ENCODE peak calls at places on chromosomes 1 and 21, in eight cellular contexts. One of them, this sample, is unnamed. For H3K4me1, the result is how much of the 10 kb centered on the place peaks cover.

GRCh38 chr1:115275216-115275615 is 62.8 kb downstream of the NGF start:
- DNase-seq in A549: peak
- DNase-seq in HepG2: no peak
- DNase-seq in transverse colon: no peak
- DNase-seq in esophagus muscularis mucosa: no peak
- DNase-seq in suprapubic skin: no peak
- DNase-seq in ovary: no peak
- DNase-seq in H1: no peak
- DNase-seq in this sample: no peak

GRCh38 chr21:44377922-44378645 is 24.7 kb downstream of the TRPM2 start:
- DNase-seq in A549: no peak
- DNase-seq in HepG2: no peak
- DNase-seq in transverse colon: no peak
- DNase-seq in esophagus muscularis mucosa: no peak
- DNase-seq in suprapubic skin: no peak
- DNase-seq in ovary: no peak
- DNase-seq in H1: no peak
- DNase-seq in this sample: no peak

GRCh38 chr1:6239950-6240768 is 3.8 kb upstream of the HES3 start:
- DNase-seq in A549: no peak
- DNase-seq in HepG2: peak
- DNase-seq in transverse colon: no peak
- DNase-seq in esophagus muscularis mucosa: no peak
- DNase-seq in suprapubic skin: no peak
- DNase-seq in ovary: no peak
- DNase-seq in H1: no peak
- DNase-seq in this sample: no peak

GRCh38 chr1:167121375-167122120 is 27.7 kb downstream of the STYXL2 start:
- DNase-seq in A549: peak
- DNase-seq in HepG2: no peak
- DNase-seq in transverse colon: peak
- DNase-seq in esophagus muscularis mucosa: peak
- DNase-seq in suprapubic skin: no peak
- DNase-seq in ovary: peak
- DNase-seq in H1: no peak
- DNase-seq in this sample: peak

GRCh38 chr1:168320805-168321577 is 40.3 kb downstream of the TBX19 start:
- DNase-seq in A549: peak
- DNase-seq in HepG2: peak
- DNase-seq in transverse colon: no peak
- DNase-seq in esophagus muscularis mucosa: no peak
- DNase-seq in suprapubic skin: no peak
- DNase-seq in ovary: peak
- DNase-seq in H1: no peak
- DNase-seq in this sample: no peak

GRCh38 chr1:169487153-169487552 is 1.4 kb upstream of the SLC19A2 start:
- DNase-seq in A549: no peak
- DNase-seq in HepG2: no peak
- DNase-seq in transverse colon: no peak
- DNase-seq in esophagus muscularis mucosa: no peak
- DNase-seq in suprapubic skin: no peak
- DNase-seq in ovary: no peak
- DNase-seq in H1: no peak
- DNase-seq in this sample: no peak

GRCh38 chr21:42988234-42988965 is 14.0 kb downstream of the PKNOX1 start:
- DNase-seq in A549: no peak
- DNase-seq in HepG2: no peak
- DNase-seq in transverse colon: no peak
- DNase-seq in esophagus muscularis mucosa: no peak
- DNase-seq in suprapubic skin: no peak
- DNase-seq in ovary: no peak
- DNase-seq in H1: no peak
- DNase-seq in this sample: no peak

GRCh38 chr21:41878831-41879189 is 334 bp downstream of the PRDM15 start:
- DNase-seq in A549: peak
- DNase-seq in HepG2: peak
- DNase-seq in transverse colon: peak
- DNase-seq in esophagus muscularis mucosa: no peak
- DNase-seq in suprapubic skin: no peak
- DNase-seq in ovary: peak
- DNase-seq in H1: no peak
- DNase-seq in this sample: peak

GRCh38 chr1:8873001-8873400 is 5.5 kb downstream of the ENO1 start:
- DNase-seq in A549: no peak
- DNase-seq in HepG2: no peak
- DNase-seq in transverse colon: no peak
- DNase-seq in esophagus muscularis mucosa: no peak
- DNase-seq in suprapubic skin: no peak
- DNase-seq in ovary: no peak
- DNase-seq in H1: no peak
- DNase-seq in this sample: no peak

GRCh38 chr1:3061981-3062615 is 6.9 kb upstream of the PRDM16 start:
- DNase-seq in A549: no peak
- DNase-seq in HepG2: no peak
- DNase-seq in transverse colon: no peak
- DNase-seq in esophagus muscularis mucosa: no peak
- DNase-seq in suprapubic skin: peak
- DNase-seq in ovary: no peak
- DNase-seq in H1: no peak
- DNase-seq in this sample: peak

GRCh38 chr1:236677641-236678235 is 8.6 kb upstream of the ACTN2 start:
- DNase-seq in A549: no peak
- DNase-seq in HepG2: no peak
- DNase-seq in transverse colon: no peak
- DNase-seq in esophagus muscularis mucosa: peak
- DNase-seq in suprapubic skin: no peak
- DNase-seq in ovary: no peak
- DNase-seq in H1: no peak
- DNase-seq in this sample: no peak

GRCh38 chr1:244062136-244062535 is 11.1 kb downstream of the ZBTB18 start:
- DNase-seq in A549: no peak
- DNase-seq in HepG2: no peak
- DNase-seq in transverse colon: no peak
- DNase-seq in esophagus muscularis mucosa: no peak
- DNase-seq in suprapubic skin: no peak
- DNase-seq in ovary: no peak
- DNase-seq in H1: no peak
- DNase-seq in this sample: no peak

GRCh38 chr1:200732438-200732837 is 6.3 kb upstream of the CAMSAP2 start:
- DNase-seq in A549: no peak
- DNase-seq in HepG2: no peak
- DNase-seq in transverse colon: no peak
- DNase-seq in esophagus muscularis mucosa: no peak
- DNase-seq in suprapubic skin: no peak
- DNase-seq in ovary: no peak
- DNase-seq in H1: no peak
- DNase-seq in this sample: no peak

GRCh38 chr1:180581635-180582039 is 22.9 kb downstream of the OVAAL start:
- DNase-seq in A549: no peak
- DNase-seq in HepG2: no peak
- DNase-seq in transverse colon: no peak
- DNase-seq in esophagus muscularis mucosa: no peak
- DNase-seq in suprapubic skin: no peak
- DNase-seq in ovary: no peak
- DNase-seq in H1: no peak
- DNase-seq in this sample: no peak

GRCh38 chr1:39671433-39671792 is 494 bp downstream of the NT5C1A start:
- DNase-seq in A549: no peak
- DNase-seq in HepG2: no peak
- DNase-seq in transverse colon: no peak
- DNase-seq in esophagus muscularis mucosa: no peak
- DNase-seq in suprapubic skin: no peak
- DNase-seq in ovary: peak
- DNase-seq in H1: no peak
- DNase-seq in this sample: no peak

GRCh38 chr1:89271616-89272015 is 1.0 kb downstream of the GBP5 start:
- DNase-seq in A549: no peak
- DNase-seq in HepG2: no peak
- DNase-seq in transverse colon: no peak
- DNase-seq in esophagus muscularis mucosa: no peak
- DNase-seq in suprapubic skin: no peak
- DNase-seq in ovary: no peak
- DNase-seq in H1: no peak
- DNase-seq in this sample: no peak

GRCh38 chr1:89277725-89278124 is 5.1 kb upstream of the GBP5 start:
- DNase-seq in A549: no peak
- DNase-seq in HepG2: no peak
- DNase-seq in transverse colon: no peak
- DNase-seq in esophagus muscularis mucosa: no peak
- DNase-seq in suprapubic skin: no peak
- DNase-seq in ovary: no peak
- DNase-seq in H1: no peak
- DNase-seq in this sample: no peak

GRCh38 chr1:89273324-89273778 is 691 bp upstream of the GBP5 start:
- DNase-seq in A549: no peak
- DNase-seq in HepG2: no peak
- DNase-seq in transverse colon: no peak
- DNase-seq in esophagus muscularis mucosa: no peak
- DNase-seq in suprapubic skin: no peak
- DNase-seq in ovary: no peak
- DNase-seq in H1: no peak
- DNase-seq in this sample: no peak

GRCh38 chr1:89276690-89277089 is 4.0 kb upstream of the GBP5 start:
- DNase-seq in A549: peak
- DNase-seq in HepG2: no peak
- DNase-seq in transverse colon: no peak
- DNase-seq in esophagus muscularis mucosa: no peak
- DNase-seq in suprapubic skin: no peak
- DNase-seq in ovary: no peak
- DNase-seq in H1: no peak
- DNase-seq in this sample: no peak

GRCh38 chr1:89274431-89274857 is 1.8 kb upstream of the GBP5 start:
- DNase-seq in A549: no peak
- DNase-seq in HepG2: no peak
- DNase-seq in transverse colon: no peak
- DNase-seq in esophagus muscularis mucosa: no peak
- DNase-seq in suprapubic skin: no peak
- DNase-seq in ovary: peak
- DNase-seq in H1: no peak
- DNase-seq in this sample: no peak
- TF ChIP-seq EP300 in A549: no peak
- TF ChIP-seq EP300 in HepG2: no peak
- TF ChIP-seq EP300 in transverse colon: no peak
- TF ChIP-seq EP300 in esophagus muscularis mucosa: no peak
- TF ChIP-seq EP300 in suprapubic skin: no peak
- TF ChIP-seq EP300 in ovary: peak
- TF ChIP-seq EP300 in H1: no peak
- TF ChIP-seq EP300 in this sample: no peak

DNA sequence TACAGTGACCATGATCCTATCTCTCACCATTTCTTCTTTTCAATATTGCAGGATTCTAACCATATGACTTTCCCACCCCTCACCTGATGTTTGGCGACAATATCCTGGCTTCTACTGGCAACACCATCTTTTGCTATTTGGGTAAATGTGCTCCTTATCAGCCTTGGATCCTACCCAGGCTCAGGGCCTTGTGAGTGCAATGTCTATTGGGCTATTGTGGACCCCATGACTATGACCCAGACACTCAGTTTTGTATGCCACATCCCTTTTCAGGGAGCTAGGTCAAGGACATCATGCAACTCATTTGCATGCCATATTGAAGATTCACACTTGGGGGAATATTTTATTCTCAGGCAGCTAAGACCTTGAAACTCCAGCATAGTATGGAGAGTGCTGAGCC is 67.9 kb downstream of the DDR2 start:
- DNase-seq in A549: no peak
- DNase-seq in HepG2: no peak
- DNase-seq in transverse colon: no peak
- DNase-seq in esophagus muscularis mucosa: no peak
- DNase-seq in suprapubic skin: no peak
- DNase-seq in ovary: no peak
- DNase-seq in H1: no peak
- DNase-seq in this sample: no peak
- H3K4me1 ChIP-seq in A549: under half
- H3K4me1 ChIP-seq in HepG2: under half
- H3K4me1 ChIP-seq in transverse colon: under half
- H3K4me1 ChIP-seq in esophagus muscularis mucosa: half or more
- H3K4me1 ChIP-seq in suprapubic skin: under half
- H3K4me1 ChIP-seq in ovary: under half
- H3K4me1 ChIP-seq in H1: under half
- H3K4me1 ChIP-seq in this sample: under half

DNA sequence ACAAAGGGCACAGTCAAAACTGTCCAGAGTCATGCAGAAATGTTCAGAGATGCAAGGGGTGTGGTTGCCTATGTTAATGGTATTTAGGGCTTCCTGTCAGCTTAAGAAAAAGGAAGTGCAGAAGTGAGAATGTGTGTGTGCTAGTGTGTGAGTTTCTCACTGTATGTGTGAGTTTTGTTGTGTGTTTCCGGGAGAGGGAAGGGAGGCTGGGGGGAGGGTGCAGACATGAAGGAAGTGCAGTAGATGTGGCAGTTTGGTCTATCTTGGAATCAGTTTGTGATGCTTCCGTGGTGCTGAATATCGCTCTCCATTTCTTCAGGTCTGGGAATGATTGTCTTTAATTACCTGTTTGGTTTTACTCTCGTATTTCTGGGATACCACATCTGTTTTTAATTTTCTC is 16.5 kb upstream of the ATP6V1G3 start:
- DNase-seq in A549: no peak
- DNase-seq in HepG2: no peak
- DNase-seq in transverse colon: peak
- DNase-seq in esophagus muscularis mucosa: no peak
- DNase-seq in suprapubic skin: no peak
- DNase-seq in ovary: no peak
- DNase-seq in H1: no peak
- DNase-seq in this sample: peak
- H3K27ac ChIP-seq in A549: no peak
- H3K27ac ChIP-seq in HepG2: no peak
- H3K27ac ChIP-seq in transverse colon: no peak
- H3K27ac ChIP-seq in esophagus muscularis mucosa: no peak
- H3K27ac ChIP-seq in suprapubic skin: no peak
- H3K27ac ChIP-seq in ovary: no peak
- H3K27ac ChIP-seq in H1: no peak
- H3K27ac ChIP-seq in this sample: no peak

GRCh38 chr1:109149874-109150601 is 36.1 kb downstream of the ELAPOR1 start:
- DNase-seq in A549: no peak
- DNase-seq in HepG2: peak
- DNase-seq in transverse colon: no peak
- DNase-seq in esophagus muscularis mucosa: no peak
- DNase-seq in suprapubic skin: no peak
- DNase-seq in ovary: no peak
- DNase-seq in H1: no peak
- DNase-seq in this sample: no peak
- TF ChIP-seq EP300 in A549: no peak
- TF ChIP-seq EP300 in HepG2: no peak
- TF ChIP-seq EP300 in transverse colon: no peak
- TF ChIP-seq EP300 in esophagus muscularis mucosa: no peak
- TF ChIP-seq EP300 in suprapubic skin: no peak
- TF ChIP-seq EP300 in ovary: no peak
- TF ChIP-seq EP300 in H1: no peak
- TF ChIP-seq EP300 in this sample: no peak